ENCODE peak calls at places on chromosomes 1 and 21, in five cellular contexts. One of them, this sample, is unnamed.

GRCh38 chr1:30188999-30189398 is 534.4 kb downstream of the MATN1 start:
- DNase-seq in WTC11: no peak
- DNase-seq in B cell: no peak
- DNase-seq in adrenal gland: no peak
- DNase-seq in CD8-positive, alpha-beta T cell: no peak
- DNase-seq in this sample: no peak

GRCh38 chr1:40090652-40091355 is 6.2 kb downstream of the PPT1 start:
- DNase-seq in WTC11: no peak
- DNase-seq in B cell: no peak
- DNase-seq in CD8-positive, alpha-beta T cell: no peak
- DNase-seq in adrenal gland: no peak
- DNase-seq in this sample: no peak

GRCh38 chr1:155007253-155007828 is 4.7 kb downstream of the ZBTB7B start:
- DNase-seq in adrenal gland: peak; percentile 68
- DNase-seq in CD8-positive, alpha-beta T cell: no peak
- DNase-seq in WTC11: no peak
- DNase-seq in B cell: no peak
- DNase-seq in this sample: no peak

GRCh38 chr1:246564839-246565750 is 966 bp downstream of the TFB2M start:
- DNase-seq in WTC11: no peak
- DNase-seq in B cell: no peak
- DNase-seq in CD8-positive, alpha-beta T cell: no peak
- DNase-seq in adrenal gland: no peak
- DNase-seq in this sample: no peak

GRCh38 chr1:47848985-47849610 is 148.1 kb downstream of the TRABD2B start:
- DNase-seq in CD8-positive, alpha-beta T cell: no peak
- DNase-seq in adrenal gland: no peak
- DNase-seq in WTC11: no peak
- DNase-seq in B cell: no peak
- DNase-seq in this sample: no peak

GRCh38 chr1:16189921-16190499 is 22.4 kb downstream of the ARHGEF19 start:
- DNase-seq in CD8-positive, alpha-beta T cell: no peak
- DNase-seq in WTC11: no peak
- DNase-seq in adrenal gland: no peak
- DNase-seq in B cell: no peak
- DNase-seq in this sample: no peak

GRCh38 chr1:227314014-227314848 is 4.1 kb downstream of the CDC42BPA start:
- DNase-seq in WTC11: no peak
- DNase-seq in adrenal gland: no peak
- DNase-seq in CD8-positive, alpha-beta T cell: no peak
- DNase-seq in B cell: no peak
- DNase-seq in this sample: no peak

GRCh38 chr1:115063238-115063901 is 25.9 kb downstream of the TSPAN2 start:
- DNase-seq in CD8-positive, alpha-beta T cell: no peak
- DNase-seq in WTC11: no peak
- DNase-seq in B cell: no peak
- DNase-seq in adrenal gland: no peak
- DNase-seq in this sample: no peak

GRCh38 chr1:205294914-205295310 is 26.6 kb downstream of the NUAK2 start:
- DNase-seq in WTC11: no peak
- DNase-seq in adrenal gland: no peak
- DNase-seq in B cell: no peak
- DNase-seq in CD8-positive, alpha-beta T cell: no peak
- DNase-seq in this sample: no peak

GRCh38 chr1:228911225-228911624 is 175.9 kb downstream of the RHOU start:
- DNase-seq in B cell: no peak
- DNase-seq in adrenal gland: no peak
- DNase-seq in CD8-positive, alpha-beta T cell: no peak
- DNase-seq in WTC11: no peak
- DNase-seq in this sample: no peak

GRCh38 chr1:94305704-94306103 is 68.3 kb upstream of the ARHGAP29 start:
- DNase-seq in adrenal gland: no peak
- DNase-seq in WTC11: no peak
- DNase-seq in B cell: no peak
- DNase-seq in CD8-positive, alpha-beta T cell: no peak
- DNase-seq in this sample: no peak

GRCh38 chr1:244074559-244075171 is 23.6 kb downstream of the ZBTB18 start:
- DNase-seq in CD8-positive, alpha-beta T cell: peak; percentile 47
- DNase-seq in WTC11: no peak
- DNase-seq in B cell: peak; percentile 69
- DNase-seq in adrenal gland: no peak
- DNase-seq in this sample: peak; percentile 76

GRCh38 chr1:151012684-151013471 is 4.6 kb downstream of the PRUNE1 start:
- DNase-seq in adrenal gland: no peak
- DNase-seq in CD8-positive, alpha-beta T cell: no peak
- DNase-seq in WTC11: no peak
- DNase-seq in B cell: no peak
- DNase-seq in this sample: no peak

GRCh38 chr1:1084372-1085170 is 10.5 kb upstream of the RNF223 start:
- DNase-seq in B cell: peak; percentile 51
- DNase-seq in CD8-positive, alpha-beta T cell: no peak
- DNase-seq in adrenal gland: no peak
- DNase-seq in WTC11: no peak
- DNase-seq in this sample: no peak

GRCh38 chr1:227947425-227947677 is 381 bp downstream of the WNT9A start:
- DNase-seq in B cell: peak; percentile 59
- DNase-seq in CD8-positive, alpha-beta T cell: no peak
- DNase-seq in WTC11: no peak
- DNase-seq in adrenal gland: no peak
- DNase-seq in this sample: peak; percentile 54

GRCh38 chr1:68229927-68230812 is 2.2 kb downstream of the WLS start:
- DNase-seq in B cell: no peak
- DNase-seq in CD8-positive, alpha-beta T cell: no peak
- DNase-seq in WTC11: no peak
- DNase-seq in adrenal gland: peak; percentile 31
- DNase-seq in this sample: peak; percentile 21

GRCh38 chr1:177256153-177256814 is 85.5 kb downstream of the BRINP2 start:
- DNase-seq in WTC11: peak; percentile 83
- DNase-seq in CD8-positive, alpha-beta T cell: no peak
- DNase-seq in adrenal gland: peak; percentile 77
- DNase-seq in B cell: no peak
- DNase-seq in this sample: peak; percentile 51
- TF ChIP-seq CTCF in WTC11: peak; percentile 60
- TF ChIP-seq CTCF in CD8-positive, alpha-beta T cell: no peak
- TF ChIP-seq CTCF in adrenal gland: peak; percentile 54
- TF ChIP-seq CTCF in B cell: no peak
- TF ChIP-seq CTCF in this sample: peak; percentile 28

GRCh38 chr1:215819114-215819513 is 252.0 kb downstream of the KCTD3 start:
- DNase-seq in CD8-positive, alpha-beta T cell: no peak
- DNase-seq in adrenal gland: no peak
- DNase-seq in WTC11: no peak
- DNase-seq in B cell: no peak
- DNase-seq in this sample: no peak

GRCh38 chr1:215830221-215830620 is 263.1 kb downstream of the KCTD3 start:
- DNase-seq in CD8-positive, alpha-beta T cell: no peak
- DNase-seq in WTC11: no peak
- DNase-seq in adrenal gland: no peak
- DNase-seq in B cell: no peak
- DNase-seq in this sample: no peak

GRCh38 chr1:215824245-215824644 is 257.1 kb downstream of the KCTD3 start:
- DNase-seq in CD8-positive, alpha-beta T cell: no peak
- DNase-seq in B cell: no peak
- DNase-seq in adrenal gland: no peak
- DNase-seq in WTC11: peak; percentile 18
- DNase-seq in this sample: no peak
- TF ChIP-seq CTCF in CD8-positive, alpha-beta T cell: no peak
- TF ChIP-seq CTCF in B cell: no peak
- TF ChIP-seq CTCF in adrenal gland: no peak
- TF ChIP-seq CTCF in WTC11: peak; percentile 38
- TF ChIP-seq CTCF in this sample: no peak

GRCh38 chr1:245434285-245434684 is 279.5 kb downstream of the KIF26B start:
- DNase-seq in B cell: no peak
- DNase-seq in CD8-positive, alpha-beta T cell: no peak
- DNase-seq in WTC11: no peak
- DNase-seq in adrenal gland: peak; percentile 33
- DNase-seq in this sample: no peak
- TF ChIP-seq CTCF in B cell: no peak
- TF ChIP-seq CTCF in CD8-positive, alpha-beta T cell: no peak
- TF ChIP-seq CTCF in WTC11: no peak
- TF ChIP-seq CTCF in adrenal gland: no peak
- TF ChIP-seq CTCF in this sample: no peak

DNA sequence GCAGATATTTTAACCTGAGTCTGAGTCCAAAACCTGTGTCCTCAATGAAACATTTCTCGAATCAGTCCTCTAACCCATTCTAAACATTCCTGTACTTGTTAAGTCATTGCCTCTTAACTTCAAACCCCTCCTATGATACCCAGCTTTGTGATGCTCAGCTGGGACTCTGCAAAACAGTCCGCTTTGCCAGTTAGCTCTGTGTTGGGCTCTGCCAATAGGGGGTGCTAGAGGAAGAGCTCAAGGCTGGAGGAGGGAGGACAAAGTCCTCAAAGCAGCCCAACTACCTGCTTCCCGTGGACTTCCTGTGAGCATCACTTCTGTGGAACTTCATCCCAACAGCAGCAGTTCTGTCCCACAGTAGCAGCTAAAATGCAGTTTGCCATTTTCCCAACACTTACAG is 38.1 kb upstream of the SYT14 start:
- DNase-seq in CD8-positive, alpha-beta T cell: no peak
- DNase-seq in WTC11: peak; percentile 82
- DNase-seq in B cell: no peak
- DNase-seq in adrenal gland: no peak
- DNase-seq in this sample: peak; percentile 39
- TF ChIP-seq CTCF in CD8-positive, alpha-beta T cell: no peak
- TF ChIP-seq CTCF in WTC11: peak; percentile 69
- TF ChIP-seq CTCF in B cell: no peak
- TF ChIP-seq CTCF in adrenal gland: no peak
- TF ChIP-seq CTCF in this sample: peak; percentile 45

GRCh38 chr1:116855788-116856187 is 53.9 kb upstream of the PTGFRN start:
- DNase-seq in WTC11: no peak
- DNase-seq in adrenal gland: no peak
- DNase-seq in CD8-positive, alpha-beta T cell: no peak
- DNase-seq in B cell: no peak
- DNase-seq in this sample: no peak

GRCh38 chr1:116852910-116853309 is 56.8 kb upstream of the PTGFRN start:
- DNase-seq in B cell: no peak
- DNase-seq in adrenal gland: no peak
- DNase-seq in CD8-positive, alpha-beta T cell: no peak
- DNase-seq in WTC11: no peak
- DNase-seq in this sample: no peak

GRCh38 chr1:116855220-116855619 is 54.5 kb upstream of the PTGFRN start:
- DNase-seq in adrenal gland: peak; percentile 61
- DNase-seq in CD8-positive, alpha-beta T cell: no peak
- DNase-seq in B cell: no peak
- DNase-seq in WTC11: no peak
- DNase-seq in this sample: no peak

GRCh38 chr1:116853680-116854191 is 56.0 kb upstream of the PTGFRN start:
- DNase-seq in CD8-positive, alpha-beta T cell: no peak
- DNase-seq in WTC11: no peak
- DNase-seq in B cell: no peak
- DNase-seq in adrenal gland: peak; percentile 36
- DNase-seq in this sample: no peak

GRCh38 chr1:116854294-116854693 is 55.4 kb upstream of the PTGFRN start:
- DNase-seq in B cell: no peak
- DNase-seq in CD8-positive, alpha-beta T cell: no peak
- DNase-seq in WTC11: no peak
- DNase-seq in adrenal gland: no peak
- DNase-seq in this sample: no peak
- TF ChIP-seq CTCF in B cell: no peak
- TF ChIP-seq CTCF in CD8-positive, alpha-beta T cell: no peak
- TF ChIP-seq CTCF in WTC11: no peak
- TF ChIP-seq CTCF in adrenal gland: no peak
- TF ChIP-seq CTCF in this sample: no peak

GRCh38 chr21:36706951-36707762 is 8.2 kb downstream of the SIM2 start:
- DNase-seq in adrenal gland: no peak
- DNase-seq in WTC11: no peak
- DNase-seq in CD8-positive, alpha-beta T cell: no peak
- DNase-seq in B cell: no peak
- DNase-seq in this sample: peak; percentile 42
- TF ChIP-seq CTCF in adrenal gland: no peak
- TF ChIP-seq CTCF in WTC11: no peak
- TF ChIP-seq CTCF in CD8-positive, alpha-beta T cell: no peak
- TF ChIP-seq CTCF in B cell: no peak
- TF ChIP-seq CTCF in this sample: no peak

GRCh38 chr1:64669098-64669675 is 75.7 kb upstream of the RAVER2 start:
- DNase-seq in CD8-positive, alpha-beta T cell: no peak
- DNase-seq in B cell: no peak
- DNase-seq in WTC11: no peak
- DNase-seq in adrenal gland: no peak
- DNase-seq in this sample: no peak

GRCh38 chr1:64659478-64659877 is 85.4 kb upstream of the RAVER2 start:
- DNase-seq in B cell: no peak
- DNase-seq in adrenal gland: no peak
- DNase-seq in WTC11: no peak
- DNase-seq in CD8-positive, alpha-beta T cell: no peak
- DNase-seq in this sample: no peak

GRCh38 chr1:64664287-64664686 is 80.6 kb upstream of the RAVER2 start:
- DNase-seq in WTC11: no peak
- DNase-seq in CD8-positive, alpha-beta T cell: no peak
- DNase-seq in adrenal gland: no peak
- DNase-seq in B cell: no peak
- DNase-seq in this sample: no peak

GRCh38 chr1:64663654-64664053 is 81.2 kb upstream of the RAVER2 start:
- DNase-seq in CD8-positive, alpha-beta T cell: no peak
- DNase-seq in B cell: no peak
- DNase-seq in adrenal gland: no peak
- DNase-seq in WTC11: peak; percentile 52
- DNase-seq in this sample: peak; percentile 16
- TF ChIP-seq CTCF in CD8-positive, alpha-beta T cell: no peak
- TF ChIP-seq CTCF in B cell: no peak
- TF ChIP-seq CTCF in adrenal gland: no peak
- TF ChIP-seq CTCF in WTC11: no peak
- TF ChIP-seq CTCF in this sample: no peak

This sample was measured in GM13976.